ENCODE peak calls at places on chromosomes 11 and 22, in ten cellular contexts. One of them, this sample, is unnamed.

GRCh38 chr22:47448231-47449035 is 686.0 kb downstream of the TBC1D22A start:
- DNase-seq in AG10803: no peak
- DNase-seq in fibroblast of mammary gland: no peak
- DNase-seq in mucosa of descending colon: no peak
- DNase-seq in GM23338: no peak
- DNase-seq in coronary artery: no peak
- DNase-seq in cardiac fibroblast: no peak
- DNase-seq in osteocyte: peak; percentile 78
- DNase-seq in endodermal cell: no peak
- DNase-seq in body of pancreas: no peak
- DNase-seq in this sample: no peak

GRCh38 chr11:67264886-67265632 is 1.2 kb upstream of the GRK2 start:
- DNase-seq in body of pancreas: no peak
- DNase-seq in endodermal cell: no peak
- DNase-seq in fibroblast of mammary gland: no peak
- DNase-seq in cardiac fibroblast: no peak
- DNase-seq in coronary artery: no peak
- DNase-seq in osteocyte: no peak
- DNase-seq in AG10803: no peak
- DNase-seq in mucosa of descending colon: no peak
- DNase-seq in GM23338: no peak
- DNase-seq in this sample: no peak

GRCh38 chr11:124867700-124868099 is 2.5 kb downstream of the ROBO3 start:
- DNase-seq in coronary artery: peak; percentile 55
- DNase-seq in GM23338: peak; percentile 74
- DNase-seq in fibroblast of mammary gland: peak; percentile 33
- DNase-seq in AG10803: peak; percentile 16
- DNase-seq in cardiac fibroblast: peak; percentile 51
- DNase-seq in body of pancreas: no peak
- DNase-seq in mucosa of descending colon: peak; percentile 39
- DNase-seq in endodermal cell: peak; percentile 79
- DNase-seq in osteocyte: no peak
- DNase-seq in this sample: no peak

GRCh38 chr11:130369713-130370112 is 55.0 kb upstream of the ZBTB44 start:
- DNase-seq in mucosa of descending colon: no peak
- DNase-seq in body of pancreas: no peak
- DNase-seq in AG10803: no peak
- DNase-seq in endodermal cell: no peak
- DNase-seq in GM23338: no peak
- DNase-seq in fibroblast of mammary gland: no peak
- DNase-seq in coronary artery: no peak
- DNase-seq in cardiac fibroblast: no peak
- DNase-seq in osteocyte: no peak
- DNase-seq in this sample: no peak

GRCh38 chr11:42840856-42841255 is 470.9 kb upstream of the API5 start:
- DNase-seq in fibroblast of mammary gland: no peak
- DNase-seq in osteocyte: no peak
- DNase-seq in cardiac fibroblast: no peak
- DNase-seq in coronary artery: no peak
- DNase-seq in mucosa of descending colon: no peak
- DNase-seq in body of pancreas: no peak
- DNase-seq in endodermal cell: no peak
- DNase-seq in AG10803: no peak
- DNase-seq in GM23338: peak; percentile 11
- DNase-seq in this sample: no peak

GRCh38 chr11:1126491-1126926 is 31.2 kb upstream of the MUC5AC start:
- DNase-seq in AG10803: no peak
- DNase-seq in cardiac fibroblast: no peak
- DNase-seq in fibroblast of mammary gland: no peak
- DNase-seq in coronary artery: peak; percentile 65
- DNase-seq in osteocyte: no peak
- DNase-seq in mucosa of descending colon: no peak
- DNase-seq in body of pancreas: no peak
- DNase-seq in GM23338: no peak
- DNase-seq in endodermal cell: no peak
- DNase-seq in this sample: peak; percentile 57

GRCh38 chr22:22060200-22061084 is 77.9 kb upstream of the TOP3B start:
- DNase-seq in AG10803: no peak
- DNase-seq in cardiac fibroblast: peak; percentile 59
- DNase-seq in mucosa of descending colon: peak; percentile 61
- DNase-seq in endodermal cell: peak; percentile 96
- DNase-seq in fibroblast of mammary gland: peak; percentile 28
- DNase-seq in coronary artery: no peak
- DNase-seq in body of pancreas: peak; percentile 41
- DNase-seq in GM23338: peak; percentile 88
- DNase-seq in osteocyte: no peak
- DNase-seq in this sample: no peak

GRCh38 chr22:47098121-47098520 is 335.7 kb downstream of the TBC1D22A start:
- DNase-seq in AG10803: no peak
- DNase-seq in mucosa of descending colon: no peak
- DNase-seq in osteocyte: no peak
- DNase-seq in body of pancreas: no peak
- DNase-seq in endodermal cell: no peak
- DNase-seq in GM23338: no peak
- DNase-seq in cardiac fibroblast: no peak
- DNase-seq in fibroblast of mammary gland: no peak
- DNase-seq in coronary artery: no peak
- DNase-seq in this sample: no peak

GRCh38 chr11:72349616-72350218 is 84.6 kb downstream of the CLPB start:
- DNase-seq in fibroblast of mammary gland: peak; percentile 51
- DNase-seq in AG10803: no peak
- DNase-seq in body of pancreas: no peak
- DNase-seq in osteocyte: no peak
- DNase-seq in coronary artery: no peak
- DNase-seq in mucosa of descending colon: no peak
- DNase-seq in cardiac fibroblast: peak; percentile 37
- DNase-seq in GM23338: no peak
- DNase-seq in endodermal cell: no peak
- DNase-seq in this sample: no peak

GRCh38 chr22:36022162-36022561 is 6.5 kb downstream of the RBFOX2 start:
- DNase-seq in AG10803: peak; percentile 61
- DNase-seq in fibroblast of mammary gland: peak; percentile 68
- DNase-seq in GM23338: no peak
- DNase-seq in cardiac fibroblast: peak; percentile 49
- DNase-seq in osteocyte: no peak
- DNase-seq in mucosa of descending colon: no peak
- DNase-seq in endodermal cell: no peak
- DNase-seq in coronary artery: no peak
- DNase-seq in body of pancreas: no peak
- DNase-seq in this sample: no peak

GRCh38 chr11:122559734-122560382 is 95.7 kb upstream of the UBASH3B start:
- DNase-seq in fibroblast of mammary gland: peak; percentile 33
- DNase-seq in AG10803: no peak
- DNase-seq in coronary artery: no peak
- DNase-seq in GM23338: peak; percentile 84
- DNase-seq in cardiac fibroblast: peak; percentile 62
- DNase-seq in body of pancreas: no peak
- DNase-seq in mucosa of descending colon: no peak
- DNase-seq in endodermal cell: peak; percentile 96
- DNase-seq in osteocyte: no peak
- DNase-seq in this sample: no peak

GRCh38 chr11:122556605-122557004 is 98.9 kb upstream of the UBASH3B start:
- DNase-seq in osteocyte: no peak
- DNase-seq in fibroblast of mammary gland: no peak
- DNase-seq in body of pancreas: no peak
- DNase-seq in GM23338: peak; percentile 74
- DNase-seq in endodermal cell: peak; percentile 89
- DNase-seq in cardiac fibroblast: no peak
- DNase-seq in mucosa of descending colon: no peak
- DNase-seq in coronary artery: no peak
- DNase-seq in AG10803: peak; percentile 18
- DNase-seq in this sample: no peak
- TF ChIP-seq CTCF in osteocyte: peak; percentile 36
- TF ChIP-seq CTCF in fibroblast of mammary gland: no peak
- TF ChIP-seq CTCF in body of pancreas: no peak
- TF ChIP-seq CTCF in GM23338: peak; percentile 53
- TF ChIP-seq CTCF in endodermal cell: peak; percentile 77
- TF ChIP-seq CTCF in cardiac fibroblast: peak; percentile 20
- TF ChIP-seq CTCF in mucosa of descending colon: no peak
- TF ChIP-seq CTCF in coronary artery: no peak
- TF ChIP-seq CTCF in AG10803: peak; percentile 34
- TF ChIP-seq CTCF in this sample: peak; percentile 64

DNA sequence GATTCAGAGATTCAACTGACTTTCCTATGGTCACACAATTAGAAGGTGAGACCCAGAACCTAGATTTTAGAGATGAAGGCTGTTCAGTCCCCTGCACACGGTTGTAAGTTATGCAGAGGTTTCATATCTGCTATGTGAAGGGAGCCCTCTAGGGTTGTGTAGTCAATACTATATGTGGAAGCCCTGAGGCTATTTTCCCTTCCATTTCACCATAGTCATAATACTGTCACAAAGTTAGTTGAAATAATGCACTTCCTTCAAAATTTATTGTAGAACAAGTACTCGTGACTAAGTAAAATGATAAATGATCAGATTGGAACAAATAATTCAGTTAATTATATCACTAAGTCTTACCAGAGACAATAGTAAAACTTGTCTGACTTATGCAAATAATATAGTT is 48.8 kb downstream of the ENDOD1 start:
- DNase-seq in body of pancreas: no peak
- DNase-seq in AG10803: no peak
- DNase-seq in GM23338: no peak
- DNase-seq in mucosa of descending colon: no peak
- DNase-seq in endodermal cell: no peak
- DNase-seq in coronary artery: no peak
- DNase-seq in osteocyte: no peak
- DNase-seq in cardiac fibroblast: peak; percentile 45
- DNase-seq in fibroblast of mammary gland: peak; percentile 28
- DNase-seq in this sample: no peak
- TF ChIP-seq CTCF in body of pancreas: no peak
- TF ChIP-seq CTCF in AG10803: peak; percentile 39
- TF ChIP-seq CTCF in GM23338: peak; percentile 12
- TF ChIP-seq CTCF in mucosa of descending colon: no peak
- TF ChIP-seq CTCF in endodermal cell: peak; percentile 49
- TF ChIP-seq CTCF in coronary artery: no peak
- TF ChIP-seq CTCF in osteocyte: peak; percentile 19
- TF ChIP-seq CTCF in cardiac fibroblast: peak; percentile 27
- TF ChIP-seq CTCF in fibroblast of mammary gland: peak; percentile 30
- TF ChIP-seq CTCF in this sample: peak; percentile 34

DNA sequence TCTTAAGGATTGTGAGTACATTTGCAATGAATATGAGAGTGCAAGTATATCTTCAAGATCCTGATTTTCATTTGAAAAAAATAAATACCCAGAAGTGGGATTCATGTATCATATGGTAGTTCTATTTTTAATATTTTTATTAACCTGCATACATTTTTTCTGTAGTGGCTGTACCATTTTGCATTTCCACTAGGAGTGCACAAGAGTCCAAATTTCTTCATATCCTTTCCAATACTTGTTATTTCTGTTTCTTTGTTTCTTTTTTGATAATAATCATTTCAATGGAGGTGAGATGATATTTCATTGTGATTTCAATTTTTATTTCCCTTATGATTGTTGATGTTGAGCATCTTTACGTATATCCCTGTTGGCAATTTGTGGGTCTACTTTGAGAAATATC is 759.8 kb upstream of the CNTN5 start:
- DNase-seq in osteocyte: no peak
- DNase-seq in endodermal cell: no peak
- DNase-seq in GM23338: no peak
- DNase-seq in mucosa of descending colon: no peak
- DNase-seq in cardiac fibroblast: peak; percentile 9
- DNase-seq in AG10803: no peak
- DNase-seq in body of pancreas: no peak
- DNase-seq in fibroblast of mammary gland: no peak
- DNase-seq in coronary artery: no peak
- DNase-seq in this sample: no peak
- TF ChIP-seq CTCF in osteocyte: peak; percentile 18
- TF ChIP-seq CTCF in endodermal cell: peak; percentile 65
- TF ChIP-seq CTCF in GM23338: no peak
- TF ChIP-seq CTCF in mucosa of descending colon: no peak
- TF ChIP-seq CTCF in cardiac fibroblast: peak; percentile 39
- TF ChIP-seq CTCF in AG10803: no peak
- TF ChIP-seq CTCF in body of pancreas: no peak
- TF ChIP-seq CTCF in fibroblast of mammary gland: no peak
- TF ChIP-seq CTCF in coronary artery: no peak
- TF ChIP-seq CTCF in this sample: peak; percentile 65

GRCh38 chr11:131865860-131866259 is 495.4 kb downstream of the NTM start:
- DNase-seq in endodermal cell: no peak
- DNase-seq in fibroblast of mammary gland: no peak
- DNase-seq in AG10803: no peak
- DNase-seq in body of pancreas: no peak
- DNase-seq in coronary artery: no peak
- DNase-seq in GM23338: no peak
- DNase-seq in mucosa of descending colon: no peak
- DNase-seq in cardiac fibroblast: no peak
- DNase-seq in osteocyte: no peak
- DNase-seq in this sample: no peak

GRCh38 chr11:131866535-131867400 is 496.4 kb downstream of the NTM start:
- DNase-seq in cardiac fibroblast: no peak
- DNase-seq in coronary artery: no peak
- DNase-seq in body of pancreas: no peak
- DNase-seq in endodermal cell: no peak
- DNase-seq in AG10803: no peak
- DNase-seq in GM23338: peak; percentile 49
- DNase-seq in fibroblast of mammary gland: no peak
- DNase-seq in osteocyte: no peak
- DNase-seq in mucosa of descending colon: no peak
- DNase-seq in this sample: no peak

GRCh38 chr11:131868769-131869482 is 498.5 kb downstream of the NTM start:
- DNase-seq in endodermal cell: no peak
- DNase-seq in coronary artery: no peak
- DNase-seq in osteocyte: no peak
- DNase-seq in GM23338: no peak
- DNase-seq in AG10803: no peak
- DNase-seq in fibroblast of mammary gland: no peak
- DNase-seq in mucosa of descending colon: no peak
- DNase-seq in cardiac fibroblast: no peak
- DNase-seq in body of pancreas: no peak
- DNase-seq in this sample: no peak

GRCh38 chr11:131870305-131870704 is 499.9 kb downstream of the NTM start:
- DNase-seq in AG10803: no peak
- DNase-seq in endodermal cell: no peak
- DNase-seq in GM23338: no peak
- DNase-seq in osteocyte: no peak
- DNase-seq in mucosa of descending colon: no peak
- DNase-seq in coronary artery: no peak
- DNase-seq in body of pancreas: no peak
- DNase-seq in fibroblast of mammary gland: no peak
- DNase-seq in cardiac fibroblast: no peak
- DNase-seq in this sample: no peak

DNA sequence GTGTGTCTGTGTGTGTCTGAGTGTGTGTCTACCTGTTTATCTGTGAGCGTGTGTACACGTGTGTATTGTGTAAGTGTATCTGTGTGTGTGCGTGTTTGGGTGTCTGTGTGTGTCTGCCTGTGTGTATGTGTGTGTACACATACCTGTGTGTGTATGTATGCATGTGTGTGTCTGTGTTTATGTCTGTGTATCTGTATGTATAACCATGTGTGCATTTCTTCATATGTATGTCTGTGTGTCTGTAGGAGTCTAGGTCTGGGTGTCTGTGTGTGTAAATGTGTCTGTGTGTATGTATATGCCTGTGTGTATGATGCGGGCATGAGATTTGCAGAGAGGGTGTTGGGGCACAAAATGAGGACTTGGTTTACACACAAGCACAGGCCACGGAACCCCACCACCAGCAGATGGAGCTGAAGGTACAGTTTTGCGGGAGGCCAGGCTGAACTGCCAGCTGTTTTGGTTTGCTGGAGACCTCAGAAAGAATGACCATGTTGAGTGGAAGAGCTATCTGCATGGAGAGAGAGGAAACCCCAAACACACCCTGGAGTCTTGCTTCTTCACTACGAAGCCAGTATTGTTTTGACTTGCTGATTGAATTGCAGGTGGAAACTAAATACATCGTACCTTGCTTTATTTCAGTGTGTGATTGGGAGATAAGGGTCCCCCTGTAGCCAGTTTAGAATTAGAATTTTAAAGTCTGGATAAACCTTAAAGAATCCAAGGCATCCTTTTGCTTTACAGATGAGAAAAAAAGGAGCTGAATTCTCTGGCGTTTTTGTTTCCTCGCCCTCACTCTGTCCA is 497.2 kb downstream of the NTM start:
- DNase-seq in mucosa of descending colon: peak; percentile 43
- DNase-seq in cardiac fibroblast: peak; percentile 94
- DNase-seq in fibroblast of mammary gland: peak; percentile 83
- DNase-seq in body of pancreas: peak; percentile 71
- DNase-seq in AG10803: peak; percentile 86
- DNase-seq in coronary artery: no peak
- DNase-seq in GM23338: peak; percentile 87
- DNase-seq in endodermal cell: peak; percentile 92
- DNase-seq in osteocyte: peak; percentile 93
- DNase-seq in this sample: peak; percentile 85
- TF ChIP-seq CTCF in mucosa of descending colon: no peak
- TF ChIP-seq CTCF in cardiac fibroblast: peak; percentile 94
- TF ChIP-seq CTCF in fibroblast of mammary gland: peak; percentile 90
- TF ChIP-seq CTCF in body of pancreas: peak; percentile 62
- TF ChIP-seq CTCF in AG10803: peak; percentile 98
- TF ChIP-seq CTCF in coronary artery: no peak
- TF ChIP-seq CTCF in GM23338: peak; percentile 85
- TF ChIP-seq CTCF in endodermal cell: peak; percentile 85
- TF ChIP-seq CTCF in osteocyte: peak; percentile 94
- TF ChIP-seq CTCF in this sample: peak; percentile 83

This sample was measured in type B pancreatic cell.